ENCODE peak calls at places on chromosomes 11 and 22, in six cellular contexts. M is choroid plexus epithelial cell; Y is cardiac fibroblast; S is PC-9; J is CD8-positive, alpha-beta T cell; F is brain microvascular endothelial cell. N is an unnamed sample.

GRCh38 chr22:31620756-31621480 is 41.1 kb downstream of the PISD start:
- DNase-seq in M (no peak), Y (no peak), S (no peak), J (no peak), F (no peak), N (no peak)

GRCh38 chr22:24752091-24752623 is 22.4 kb downstream of the PIWIL3 start:
- DNase-seq in M (no peak), Y (no peak), S (no peak), J (no peak), F (no peak), N (no peak)

GRCh38 chr22:49517721-49518120 is 310.0 kb downstream of the BRD1 start:
- DNase-seq in M (no peak), Y (no peak), S (no peak), J (no peak), F (no peak), N (no peak)

GRCh38 chr22:38411016-38411415 is 44.0 kb downstream of the KCNJ4 start:
- DNase-seq in M (no peak), Y (no peak), S (no peak), J (no peak), F (no peak), N (no peak)

GRCh38 chr11:61733120-61733978 is 19.1 kb upstream of the MYRF start:
- DNase-seq in M (peak; percentile 92), Y (peak; percentile 85), S (peak; percentile 85), J (peak; percentile 75), F (peak; percentile 75), N (peak; percentile 85)

GRCh38 chr22:22384267-22384666 is 124.3 kb downstream of the ZNF280B start:
- DNase-seq in M (no peak), Y (no peak), S (no peak), J (no peak), F (no peak), N (no peak)

GRCh38 chr11:131618203-131618602 is 247.8 kb downstream of the NTM start:
- DNase-seq in M (peak; percentile 26), Y (peak; percentile 13), S (no peak), J (no peak), F (no peak), N (no peak)

GRCh38 chr22:40042312-40042711 is 47.6 kb downstream of the FAM83F start:
- DNase-seq in M (no peak), Y (no peak), S (no peak), J (no peak), F (no peak), N (no peak)

GRCh38 chr22:35344956-35345690 is 35.8 kb upstream of the HMOX1 start:
- DNase-seq in M (no peak), Y (no peak), S (no peak), J (no peak), F (no peak), N (no peak)

GRCh38 chr11:111531687-111532364 is 8.7 kb upstream of the LAYN start:
- DNase-seq in M (peak; percentile 93), Y (peak; percentile 94), S (peak; percentile 33), J (peak; percentile 44), F (peak; percentile 92), N (peak; percentile 66)

GRCh38 chr11:112163875-112164521 is at the start of gene IL18:
- DNase-seq in M (peak; percentile 21), Y (no peak), S (peak; percentile 75), J (no peak), F (no peak), N (peak; percentile 87)

GRCh38 chr11:77269484-77270123 is 31.9 kb downstream of the GDPD4 start:
- DNase-seq in M (peak; percentile 25), Y (peak; percentile 65), S (no peak), J (no peak), F (peak; percentile 29), N (no peak)

GRCh38 chr11:113162590-113162961 is 151.8 kb upstream of the TTC12 start:
- DNase-seq in M (peak; percentile 55), Y (no peak), S (no peak), J (no peak), F (no peak), N (peak; percentile 35)

GRCh38 chr11:77381749-77382693 is 80.5 kb upstream of the GDPD4 start:
- DNase-seq in M (peak; percentile 70), Y (peak; percentile 65), S (no peak), J (no peak), F (no peak), N (no peak)

DNA sequence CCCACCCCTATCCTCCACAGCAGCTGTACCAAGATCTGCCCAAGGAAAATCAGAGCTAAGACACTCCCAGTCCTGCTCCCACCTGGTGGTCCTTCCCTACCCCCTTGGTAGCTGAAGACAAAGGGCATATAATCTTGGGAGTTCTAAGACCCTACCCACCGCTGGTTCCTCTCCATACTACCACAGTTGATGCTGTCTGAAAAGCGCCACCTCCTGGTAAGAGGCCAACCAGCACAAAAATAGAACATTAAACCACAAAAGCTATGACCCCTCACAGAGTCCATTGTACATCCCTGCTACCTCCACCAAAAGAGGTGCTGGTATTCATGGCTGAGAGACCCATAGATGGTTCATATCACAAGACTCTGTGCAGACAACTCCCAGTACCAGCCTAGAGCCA is 161.5 kb upstream of the ARHGAP42 start:
- DNase-seq in M (peak; percentile 21), Y (no peak), S (no peak), J (no peak), F (no peak), N (no peak)
- TF ChIP-seq CTCF in M (peak; percentile 63), Y (peak; percentile 9), S (peak; percentile 53), J (no peak), F (peak; percentile 30), N (peak; percentile 44)

GRCh38 chr11:36565033-36565610 is 2.7 kb upstream of the RAG1 start:
- DNase-seq in M (no peak), Y (no peak), S (no peak), J (no peak), F (no peak), N (no peak)
- H3K4me3 ChIP-seq in M (no peak overlapping the region), Y (no peak overlapping the region), S (no peak overlapping the region), J (no peak overlapping the region), F (no peak overlapping the region), N (no peak overlapping the region)

GRCh38 chr11:119066481-119066880 is 1.1 kb upstream of the VPS11 start:
- DNase-seq in M (no peak), Y (no peak), S (no peak), J (no peak), F (no peak), N (no peak)

GRCh38 chr11:119067371-119068222 is at the start of gene VPS11:
- DNase-seq in M (peak; percentile 97), Y (peak; percentile 97), S (peak; percentile 96), J (peak; percentile 97), F (peak; percentile 95), N (peak; percentile 99)

GRCh38 chr11:119061256-119061655 is 4.3 kb upstream of the HYOU1 start:
- DNase-seq in M (no peak), Y (no peak), S (no peak), J (no peak), F (no peak), N (no peak)

GRCh38 chr11:119062779-119063178 is 4.8 kb upstream of the VPS11 start:
- DNase-seq in M (peak; percentile 74), Y (peak; percentile 75), S (peak; percentile 32), J (no peak), F (peak; percentile 51), N (no peak)

GRCh38 chr11:119065369-119065768 is 2.2 kb upstream of the VPS11 start:
- DNase-seq in M (peak; percentile 62), Y (peak; percentile 59), S (no peak), J (no peak), F (peak; percentile 31), N (peak; percentile 68)
- TF ChIP-seq CTCF in M (peak; percentile 75), Y (peak; percentile 56), S (peak; percentile 43), J (peak; percentile 51), F (peak; percentile 78), N (peak; percentile 67)

GRCh38 chr11:33891714-33892327 is at the start of gene LMO2:
- DNase-seq in M (no peak), Y (no peak), S (no peak), J (no peak), F (no peak), N (no peak)

GRCh38 chr11:33895752-33896137 is 3.9 kb upstream of the LMO2 start:
- DNase-seq in M (peak; percentile 38), Y (no peak), S (no peak), J (no peak), F (no peak), N (no peak)

GRCh38 chr11:33894402-33894754 is 2.5 kb upstream of the LMO2 start:
- DNase-seq in M (no peak), Y (no peak), S (no peak), J (no peak), F (no peak), N (no peak)

GRCh38 chr11:33892906-33893594 is 1.2 kb upstream of the LMO2 start:
- DNase-seq in M (no peak), Y (no peak), S (no peak), J (no peak), F (no peak), N (no peak)

GRCh38 chr11:33893711-33894401 is 2.0 kb upstream of the LMO2 start:
- DNase-seq in M (peak; percentile 8), Y (peak; percentile 29), S (no peak), J (peak; percentile 32), F (peak; percentile 21), N (no peak)
- H3K4me3 ChIP-seq in M (no peak overlapping the region), Y (no peak overlapping the region), S (no peak overlapping the region), J (peak overlapping the region; percentile 40), F (no peak overlapping the region), N (no peak overlapping the region)

GRCh38 chr11:66547662-66548009 is 933 bp downstream of the ACTN3 start:
- DNase-seq in M (no peak), Y (no peak), S (no peak), J (no peak), F (no peak), N (peak; percentile 50)
- TF ChIP-seq CTCF in M (no peak), Y (no peak), S (no peak), J (no peak), F (no peak), N (no peak)

DNA sequence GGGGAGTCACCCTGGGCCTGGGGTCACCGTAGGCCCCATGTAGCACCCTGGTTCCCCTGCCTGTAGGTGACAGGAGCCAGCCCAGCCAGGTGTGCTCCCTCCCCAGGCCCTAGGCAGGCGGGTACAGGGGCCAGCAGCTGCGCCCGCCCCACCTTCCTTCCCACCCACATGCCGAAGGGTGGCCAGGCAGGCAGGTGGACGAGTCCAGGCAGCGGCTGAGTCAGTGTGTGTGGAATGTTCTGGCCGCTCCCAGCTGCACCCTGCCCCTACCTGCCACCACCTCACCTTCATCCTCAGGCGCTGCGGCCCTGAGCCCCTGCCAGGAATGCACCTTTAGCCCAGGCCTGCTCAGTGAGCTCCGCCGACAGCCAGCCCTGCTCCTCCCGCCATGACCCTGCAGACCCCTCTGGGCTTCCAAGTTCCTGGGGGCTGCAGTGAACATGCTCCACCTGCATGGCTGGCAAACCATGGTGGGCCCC is 619 bp upstream of the SYT8 start:
- DNase-seq in M (no peak), Y (no peak), S (peak; percentile 93), J (no peak), F (no peak), N (peak; percentile 97)
- H3K4me3 ChIP-seq in M (no peak overlapping the region), Y (no peak overlapping the region), S (peak overlapping the region; percentile 24), J (no peak overlapping the region), F (no peak overlapping the region), N (no peak overlapping the region)

N was measured in Caco-2.